ENCODE peak calls at places on chromosomes 4 and X, in seven cellular contexts. N, X, O, V, J, G and E are unnamed samples.

GRCh38 chrX:86047174-86047991 is at the start of gene CHM:
- DNase-seq in N (peak), X (peak), O (peak), V (peak), J (peak), G (no peak), E (peak)

GRCh38 chr4:121597346-121597934 is 99.3 kb downstream of the ANXA5 start:
- DNase-seq in N (no peak), X (no peak), O (no peak), V (no peak), J (no peak), G (no peak), E (no peak)

GRCh38 chr4:159197885-159198269 is 95.0 kb downstream of the RAPGEF2 start:
- DNase-seq in N (no peak), X (no peak), O (no peak), V (no peak), J (no peak), G (no peak), E (no peak)

GRCh38 chr4:184123009-184123408 is 94.7 kb downstream of the ENPP6 start:
- DNase-seq in N (no peak), X (no peak), O (no peak), V (no peak), J (no peak), G (no peak), E (no peak)

GRCh38 chr4:73087871-73088270 is 18.4 kb upstream of the COX18 start:
- DNase-seq in N (no peak), X (no peak), O (no peak), V (no peak), J (no peak), G (no peak), E (no peak)

GRCh38 chr4:164866817-164867490 is 10.0 kb upstream of the APELA start:
- DNase-seq in N (no peak), X (no peak), O (no peak), V (no peak), J (no peak), G (no peak), E (no peak)

GRCh38 chr4:62118558-62118957 is 918.4 kb downstream of the ADGRL3 start:
- DNase-seq in N (no peak), X (no peak), O (no peak), V (no peak), J (no peak), G (no peak), E (no peak)

GRCh38 chr4:41930139-41930831 is 4.9 kb upstream of the TMEM33 start:
- DNase-seq in N (no peak), X (no peak), O (no peak), V (no peak), J (no peak), G (no peak), E (no peak)

GRCh38 chrX:16444353-16444752 is 205.6 kb upstream of the S100G start:
- DNase-seq in N (no peak), X (no peak), O (peak), V (no peak), J (no peak), G (no peak), E (no peak)

GRCh38 chr4:15914736-15915135 is 23.8 kb downstream of the FGFBP1 start:
- DNase-seq in N (no peak), X (no peak), O (no peak), V (no peak), J (no peak), G (no peak), E (no peak)

GRCh38 chr4:26197018-26197779 is 123.6 kb upstream of the RBPJ start:
- DNase-seq in N (peak), X (no peak), O (no peak), V (no peak), J (no peak), G (no peak), E (peak)

GRCh38 chr4:168153596-168154440 is 61.5 kb downstream of the ANXA10 start:
- DNase-seq in N (peak), X (peak), O (peak), V (peak), J (peak), G (no peak), E (no peak)

GRCh38 chr4:32189130-32189529 is 1469.0 kb downstream of the PCDH7 start:
- DNase-seq in N (no peak), X (no peak), O (peak), V (no peak), J (no peak), G (peak), E (no peak)

GRCh38 chrX:8849945-8850344 is 48.8 kb upstream of the FAM9A start:
- DNase-seq in N (peak), X (no peak), O (no peak), V (no peak), J (no peak), G (no peak), E (no peak)

GRCh38 chr4:88623097-88623496 is 30.8 kb downstream of the HERC3 start:
- DNase-seq in N (peak), X (no peak), O (no peak), V (no peak), J (no peak), G (no peak), E (peak)

GRCh38 chr4:77465271-77465670 is 140.3 kb upstream of the CXCL13 start:
- DNase-seq in N (no peak), X (no peak), O (peak), V (no peak), J (peak), G (no peak), E (no peak)

GRCh38 chr4:80876810-80877209 is 153.7 kb upstream of the BMP3 start:
- DNase-seq in N (no peak), X (no peak), O (no peak), V (no peak), J (no peak), G (no peak), E (no peak)

GRCh38 chr4:30716158-30716557 is 4.0 kb upstream of the PCDH7 start:
- DNase-seq in N (peak), X (no peak), O (no peak), V (no peak), J (no peak), G (no peak), E (no peak)

GRCh38 chr4:123365412-123365811 is 31.2 kb upstream of the SPRY1 start:
- DNase-seq in N (no peak), X (no peak), O (no peak), V (no peak), J (no peak), G (no peak), E (no peak)

GRCh38 chr4:155759372-155760252 is 791 bp downstream of the GUCY1B1 start:
- DNase-seq in N (peak), X (peak), O (peak), V (peak), J (no peak), G (no peak), E (peak)

GRCh38 chr4:15294832-15295231 is 133.0 kb upstream of the C1QTNF7 start:
- DNase-seq in N (no peak), X (no peak), O (no peak), V (no peak), J (no peak), G (no peak), E (no peak)

GRCh38 chr4:31068257-31069075 is 348.3 kb downstream of the PCDH7 start:
- DNase-seq in N (no peak), X (no peak), O (no peak), V (no peak), J (no peak), G (no peak), E (no peak)

GRCh38 chr4:124318292-124318691 is 394.2 kb downstream of the ANKRD50 start:
- DNase-seq in N (no peak), X (no peak), O (no peak), V (no peak), J (no peak), G (no peak), E (no peak)

GRCh38 chr4:151239608-151240007 is 37.4 kb upstream of the PRSS48 start:
- DNase-seq in N (no peak), X (no peak), O (no peak), V (no peak), J (no peak), G (no peak), E (no peak)

GRCh38 chrX:37846934-37847732 is at the start of gene DYNLT3:
- DNase-seq in N (peak), X (peak), O (peak), V (peak), J (peak), G (no peak), E (peak)
- TF ChIP-seq POLR2A in N (no peak), X (peak), O (peak), V (peak), J (peak), G (no peak), E (peak)

GRCh38 chrX:132488819-132489255 is at the start of gene MBNL3:
- DNase-seq in N (peak), X (peak), O (peak), V (peak), J (peak), G (no peak), E (peak)

GRCh38 chrX:132491191-132491590 is 2.4 kb upstream of the MBNL3 start:
- DNase-seq in N (peak), X (no peak), O (peak), V (no peak), J (no peak), G (no peak), E (no peak)

GRCh38 chrX:132490086-132490419 is 1.2 kb upstream of the MBNL3 start:
- DNase-seq in N (no peak), X (no peak), O (peak), V (no peak), J (no peak), G (no peak), E (no peak)

GRCh38 chrX:132488092-132488749 is 617 bp downstream of the MBNL3 start:
- DNase-seq in N (no peak), X (no peak), O (peak), V (peak), J (no peak), G (no peak), E (no peak)

GRCh38 chrX:132489256-132490085 is 633 bp upstream of the MBNL3 start:
- DNase-seq in N (peak), X (peak), O (peak), V (peak), J (peak), G (no peak), E (peak)
- TF ChIP-seq POLR2A in N (no peak), X (peak), O (peak), V (no peak), J (no peak), G (no peak), E (no peak)

GRCh38 chrX:130401415-130402210 is at the start of gene RBMX2:
- DNase-seq in N (peak), X (peak), O (peak), V (peak), J (peak), G (no peak), E (peak)
- TF ChIP-seq POLR2A in N (peak), X (peak), O (peak), V (peak), J (peak), G (no peak), E (peak)

DNA sequence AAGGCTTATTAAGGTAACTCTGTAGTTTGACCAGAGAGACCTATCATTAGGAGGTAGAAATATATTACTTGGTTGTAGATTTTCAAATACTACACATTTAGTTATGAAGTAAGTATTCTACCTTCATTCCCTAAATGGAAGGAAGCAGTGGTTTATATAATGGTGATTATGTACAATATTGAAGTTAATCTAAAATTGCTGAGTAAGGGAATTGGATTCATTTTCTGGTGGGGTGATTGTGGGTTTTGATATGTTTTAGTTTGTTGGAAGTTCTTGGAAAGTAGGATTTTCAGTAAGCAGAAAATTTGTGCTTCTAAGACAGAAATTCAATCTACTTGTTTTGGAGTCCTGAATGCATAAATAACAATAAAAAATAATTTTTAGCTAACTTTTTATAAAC is 1830.9 kb upstream of the ADGRL3 start:
- DNase-seq in N (no peak), X (no peak), O (no peak), V (no peak), J (no peak), G (no peak), E (no peak)
- TF ChIP-seq POLR2A in N (no peak), X (no peak), O (no peak), V (no peak), J (no peak), G (no peak), E (no peak)

GRCh38 chrX:133953078-133953477 is 32.3 kb downstream of the GPC3 start:
- DNase-seq in N (no peak), X (no peak), O (no peak), V (no peak), J (no peak), G (no peak), E (no peak)

GRCh38 chrX:133956570-133957340 is 28.6 kb downstream of the GPC3 start:
- DNase-seq in N (no peak), X (no peak), O (no peak), V (no peak), J (no peak), G (no peak), E (no peak)

GRCh38 chrX:133951098-133951497 is 34.3 kb downstream of the GPC3 start:
- DNase-seq in N (no peak), X (no peak), O (no peak), V (no peak), J (no peak), G (no peak), E (no peak)

GRCh38 chrX:133950214-133950613 is 35.2 kb downstream of the GPC3 start:
- DNase-seq in N (no peak), X (no peak), O (no peak), V (no peak), J (no peak), G (no peak), E (no peak)

DNA sequence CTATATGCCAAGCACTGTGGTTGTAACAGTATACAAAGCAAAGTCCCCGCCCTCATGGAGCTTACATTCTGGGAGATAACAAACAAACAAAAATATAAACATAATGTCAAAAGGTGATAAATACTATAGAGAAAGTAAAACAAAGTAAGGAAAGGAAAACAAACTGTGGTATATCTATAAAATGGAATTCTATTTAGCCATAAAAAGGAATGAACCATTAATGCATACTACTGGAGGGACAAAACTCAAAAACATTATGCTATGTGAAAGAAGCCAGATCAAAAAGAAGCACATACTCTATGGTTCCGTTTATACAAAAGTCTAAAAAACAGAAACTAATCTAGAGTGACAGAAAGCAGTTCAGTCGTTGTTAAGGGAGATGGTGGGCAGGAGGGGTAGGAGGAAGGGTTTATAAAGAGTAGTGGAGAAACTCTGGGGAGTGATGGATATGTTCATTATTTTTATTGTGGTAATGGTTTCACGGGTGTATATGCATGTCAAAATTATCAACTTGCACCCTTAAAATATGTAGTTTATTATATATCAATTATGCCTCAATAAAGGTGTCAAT is 31.5 kb downstream of the GPC3 start:
- DNase-seq in N (no peak), X (no peak), O (no peak), V (no peak), J (no peak), G (no peak), E (no peak)
- TF ChIP-seq POLR2A in N (no peak), X (no peak), O (no peak), V (no peak), J (no peak), G (no peak), E (no peak)

DNA sequence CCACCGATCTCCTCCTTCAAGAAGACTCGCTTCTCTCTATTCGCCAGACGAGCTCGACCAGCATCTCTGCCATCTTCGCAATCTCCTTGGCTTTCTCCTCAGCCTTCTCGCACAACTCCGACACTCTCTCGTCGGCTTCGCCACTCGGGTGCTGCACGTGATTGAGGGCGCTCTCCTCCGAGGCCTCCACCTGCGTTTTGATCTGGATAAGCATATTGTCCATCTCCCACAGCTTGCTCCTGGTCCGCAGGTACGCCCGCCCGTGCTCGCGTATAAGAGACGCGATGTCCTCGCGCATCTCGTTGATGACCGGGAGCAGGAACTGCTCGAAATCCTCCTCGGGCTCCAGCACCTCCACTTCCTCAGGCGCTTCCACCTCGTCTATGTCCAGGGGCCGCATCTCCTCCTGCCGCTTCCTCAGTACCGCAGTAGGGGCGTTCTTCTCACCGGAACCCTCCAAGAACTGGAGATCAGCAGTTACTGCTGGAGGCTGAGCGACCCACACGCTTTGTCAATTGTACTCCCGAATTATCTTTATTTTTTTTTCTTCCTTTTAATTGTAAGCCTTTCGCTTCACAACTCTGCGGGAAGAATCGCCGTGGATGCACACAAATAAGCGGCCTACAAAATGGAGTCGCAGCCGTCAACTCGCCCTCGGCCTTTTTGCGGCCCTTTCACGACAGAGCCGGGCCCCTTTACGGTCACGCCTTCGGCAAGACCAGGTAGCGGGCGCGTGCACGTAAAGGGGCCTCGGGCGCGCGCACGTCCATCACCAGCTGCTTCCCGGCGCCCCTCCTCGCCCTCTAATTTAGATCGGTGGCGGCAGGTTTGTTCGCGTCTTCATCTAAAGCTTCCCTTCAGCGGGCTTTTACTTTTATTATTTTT is at the start of gene MRFAP1L1:
- DNase-seq in N (peak), X (peak), O (peak), V (peak), J (peak), G (no peak), E (peak)
- TF ChIP-seq POLR2A in N (peak), X (no peak), O (peak), V (peak), J (peak), G (no peak), E (peak)

GRCh38 chrX:12956704-12957541 is 18.0 kb upstream of the TMSB4X start:
- DNase-seq in N (peak), X (no peak), O (peak), V (no peak), J (no peak), G (no peak), E (no peak)
- TF ChIP-seq POLR2A in N (no peak), X (no peak), O (no peak), V (no peak), J (no peak), G (no peak), E (no peak)

DNA sequence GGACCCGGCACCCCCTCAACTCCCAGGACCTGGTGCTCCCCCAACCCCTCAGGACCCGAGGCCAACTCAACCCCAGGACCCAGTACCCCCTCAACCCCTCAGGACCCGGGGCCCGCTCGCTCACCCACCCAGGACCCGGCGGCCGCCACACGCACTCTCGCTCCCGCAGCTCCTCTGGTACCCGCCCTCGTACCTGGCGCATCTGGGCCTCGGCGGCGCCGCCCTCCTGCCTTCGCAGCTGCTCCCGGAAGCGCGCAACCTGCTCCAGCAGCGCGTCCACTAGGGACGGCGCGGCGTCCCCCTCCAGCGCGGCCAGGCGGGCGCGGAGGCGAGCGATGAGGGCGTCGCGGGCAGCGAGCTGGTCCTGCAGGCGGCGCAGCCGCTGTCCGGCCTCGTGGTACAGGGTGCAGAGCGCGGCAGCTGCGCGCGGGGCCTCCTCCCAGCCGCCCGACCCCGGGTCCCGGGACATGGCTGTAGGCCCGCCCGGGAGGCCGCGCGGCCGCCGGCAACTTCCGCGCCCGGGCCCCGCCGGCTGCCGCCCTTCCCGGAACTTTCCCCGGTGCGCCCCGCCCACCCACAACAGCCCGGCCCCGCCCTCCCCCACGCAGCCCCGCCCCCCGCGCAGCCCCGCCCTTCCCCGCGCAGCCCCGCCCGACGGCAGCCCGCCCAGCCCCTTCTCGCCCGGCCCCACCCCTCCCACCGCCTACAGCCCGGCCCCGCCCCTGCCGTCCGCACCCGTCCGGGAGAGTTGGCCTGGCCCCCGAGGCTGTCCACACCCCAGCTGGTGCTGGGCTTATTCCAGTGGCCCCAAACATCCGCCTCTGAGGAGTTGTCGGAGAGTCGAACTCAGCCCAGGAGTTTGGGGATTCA is at the start of gene TNIP2:
- DNase-seq in N (peak), X (peak), O (peak), V (peak), J (peak), G (peak), E (peak)
- TF ChIP-seq POLR2A in N (peak), X (peak), O (peak), V (peak), J (peak), G (no peak), E (peak)

GRCh38 chrX:49060914-49061313 is 2.1 kb downstream of the CCDC120 start:
- DNase-seq in N (no peak), X (no peak), O (no peak), V (no peak), J (no peak), G (no peak), E (no peak)

GRCh38 chrX:49059209-49060191 is 701 bp downstream of the CCDC120 start:
- DNase-seq in N (no peak), X (no peak), O (peak), V (no peak), J (peak), G (no peak), E (no peak)

GRCh38 chrX:49061916-49062315 is 3.1 kb downstream of the CCDC120 start:
- DNase-seq in N (no peak), X (no peak), O (no peak), V (no peak), J (no peak), G (no peak), E (no peak)

GRCh38 chrX:49061490-49061889 is 2.7 kb downstream of the CCDC120 start:
- DNase-seq in N (no peak), X (no peak), O (no peak), V (no peak), J (no peak), G (no peak), E (no peak)

GRCh38 chrX:49058794-49059193 is at the start of gene CCDC120:
- DNase-seq in N (no peak), X (no peak), O (peak), V (no peak), J (peak), G (no peak), E (no peak)
- TF ChIP-seq POLR2A in N (no peak), X (peak), O (peak), V (no peak), J (peak), G (no peak), E (no peak)